ENCODE peak calls at places on chromosomes 12 and 14, in ten cellular contexts. One of them, this sample, is unnamed.

GRCh38 chr14:102822311-102822863 is 45.1 kb downstream of the TRAF3 start:
- DNase-seq in cerebellar cortex: no peak
- DNase-seq in CD4-positive, alpha-beta T cell: no peak
- DNase-seq in T-helper 17 cell: no peak
- DNase-seq in dorsolateral prefrontal cortex: no peak
- DNase-seq in choroid plexus epithelial cell: no peak
- DNase-seq in left colon: no peak
- DNase-seq in caudate nucleus: no peak
- DNase-seq in cardiac fibroblast: no peak
- DNase-seq in fibroblast of mammary gland: peak; percentile 64
- DNase-seq in this sample: no peak

GRCh38 chr12:82835217-82835616 is 148.5 kb downstream of the TMTC2 start:
- DNase-seq in cerebellar cortex: no peak
- DNase-seq in CD4-positive, alpha-beta T cell: no peak
- DNase-seq in T-helper 17 cell: no peak
- DNase-seq in dorsolateral prefrontal cortex: no peak
- DNase-seq in choroid plexus epithelial cell: peak; percentile 9
- DNase-seq in left colon: no peak
- DNase-seq in caudate nucleus: no peak
- DNase-seq in cardiac fibroblast: peak; percentile 54
- DNase-seq in fibroblast of mammary gland: peak; percentile 82
- DNase-seq in this sample: peak; percentile 19

GRCh38 chr12:132686831-132687210 is 321 bp downstream of the POLE start:
- DNase-seq in cerebellar cortex: no peak
- DNase-seq in CD4-positive, alpha-beta T cell: no peak
- DNase-seq in T-helper 17 cell: no peak
- DNase-seq in dorsolateral prefrontal cortex: no peak
- DNase-seq in choroid plexus epithelial cell: no peak
- DNase-seq in left colon: no peak
- DNase-seq in caudate nucleus: no peak
- DNase-seq in cardiac fibroblast: no peak
- DNase-seq in fibroblast of mammary gland: no peak
- DNase-seq in this sample: no peak

GRCh38 chr12:14611640-14612203 is 44.0 kb upstream of the PLBD1 start:
- DNase-seq in cerebellar cortex: no peak
- DNase-seq in CD4-positive, alpha-beta T cell: no peak
- DNase-seq in T-helper 17 cell: no peak
- DNase-seq in dorsolateral prefrontal cortex: no peak
- DNase-seq in choroid plexus epithelial cell: no peak
- DNase-seq in left colon: no peak
- DNase-seq in caudate nucleus: no peak
- DNase-seq in cardiac fibroblast: no peak
- DNase-seq in fibroblast of mammary gland: no peak
- DNase-seq in this sample: no peak

GRCh38 chr14:36450550-36450949 is 69.5 kb downstream of the NKX2-1 start:
- DNase-seq in cerebellar cortex: no peak
- DNase-seq in CD4-positive, alpha-beta T cell: no peak
- DNase-seq in T-helper 17 cell: no peak
- DNase-seq in dorsolateral prefrontal cortex: no peak
- DNase-seq in choroid plexus epithelial cell: no peak
- DNase-seq in left colon: no peak
- DNase-seq in caudate nucleus: no peak
- DNase-seq in cardiac fibroblast: no peak
- DNase-seq in fibroblast of mammary gland: peak; percentile 0
- DNase-seq in this sample: no peak

GRCh38 chr12:3797649-3798048 is 44.7 kb upstream of the CRACR2A start:
- DNase-seq in cerebellar cortex: no peak
- DNase-seq in CD4-positive, alpha-beta T cell: no peak
- DNase-seq in T-helper 17 cell: no peak
- DNase-seq in dorsolateral prefrontal cortex: no peak
- DNase-seq in choroid plexus epithelial cell: no peak
- DNase-seq in left colon: no peak
- DNase-seq in caudate nucleus: no peak
- DNase-seq in cardiac fibroblast: no peak
- DNase-seq in fibroblast of mammary gland: peak; percentile 6
- DNase-seq in this sample: no peak

GRCh38 chr12:39230086-39230485 is 212.8 kb downstream of the KIF21A start:
- DNase-seq in cerebellar cortex: no peak
- DNase-seq in CD4-positive, alpha-beta T cell: no peak
- DNase-seq in T-helper 17 cell: no peak
- DNase-seq in dorsolateral prefrontal cortex: no peak
- DNase-seq in choroid plexus epithelial cell: peak; percentile 28
- DNase-seq in left colon: peak; percentile 10
- DNase-seq in caudate nucleus: no peak
- DNase-seq in cardiac fibroblast: peak; percentile 7
- DNase-seq in fibroblast of mammary gland: peak; percentile 9
- DNase-seq in this sample: peak; percentile 44

GRCh38 chr14:81062816-81063215 is 107.4 kb downstream of the TSHR start:
- DNase-seq in cerebellar cortex: peak; percentile 6
- DNase-seq in CD4-positive, alpha-beta T cell: no peak
- DNase-seq in T-helper 17 cell: no peak
- DNase-seq in dorsolateral prefrontal cortex: no peak
- DNase-seq in choroid plexus epithelial cell: peak; percentile 5
- DNase-seq in left colon: no peak
- DNase-seq in caudate nucleus: no peak
- DNase-seq in cardiac fibroblast: peak; percentile 0
- DNase-seq in fibroblast of mammary gland: peak; percentile 2
- DNase-seq in this sample: peak; percentile 1

GRCh38 chr14:73850940-73851339 is 691 bp upstream of the PTGR2 start:
- DNase-seq in cerebellar cortex: peak; percentile 27
- DNase-seq in CD4-positive, alpha-beta T cell: no peak
- DNase-seq in T-helper 17 cell: no peak
- DNase-seq in dorsolateral prefrontal cortex: no peak
- DNase-seq in choroid plexus epithelial cell: no peak
- DNase-seq in left colon: no peak
- DNase-seq in caudate nucleus: no peak
- DNase-seq in cardiac fibroblast: peak; percentile 15
- DNase-seq in fibroblast of mammary gland: peak; percentile 20
- DNase-seq in this sample: peak; percentile 58